ENCODE peak calls at places on chromosomes 13 and 19, in nine cellular contexts. J is testis; H is H1; A is CD8-positive, alpha-beta memory T cell; S is psoas muscle; Z is esophagus muscularis mucosa; G is pancreas; L is mesenchymal stem cell; Y is transverse colon. T is an unnamed sample.

GRCh38 chr19:8663920-8664670 is 33.7 kb downstream of the NFILZ start:
- DNase-seq in H (no peak), Z (no peak), J (no peak), L (no peak), Y (no peak), G (no peak), A (peak; percentile 18), S (no peak), T (no peak)

GRCh38 chr19:32599736-32600157 is 18.8 kb downstream of the PDCD5 start:
- DNase-seq in Z (no peak), H (no peak), L (peak; percentile 70), S (no peak), A (peak; percentile 50), J (peak; percentile 28), G (no peak), Y (peak; percentile 25), T (peak; percentile 44)

GRCh38 chr13:101941095-101941777 is 460.6 kb downstream of the FGF14 start:
- DNase-seq in H (no peak), L (peak; percentile 2), Z (no peak), G (no peak), Y (no peak), A (no peak), J (no peak), S (no peak), T (no peak)

GRCh38 chr19:48967346-48968178 is 2.5 kb downstream of the FTL start:
- DNase-seq in J (peak; percentile 59), G (no peak), Z (no peak), S (peak; percentile 44), L (peak; percentile 90), A (no peak), H (no peak), Y (peak; percentile 42), T (peak; percentile 42)

GRCh38 chr13:79992111-79992510 is 348.8 kb downstream of the SPRY2 start:
- DNase-seq in S (no peak), J (no peak), Y (no peak), H (no peak), L (no peak), A (no peak), Z (no peak), G (no peak), T (no peak)

GRCh38 chr19:6276447-6276846 is 3.3 kb downstream of the MLLT1 start:
- DNase-seq in L (peak; percentile 89), Y (peak; percentile 56), J (no peak), A (no peak), Z (peak; percentile 93), G (no peak), H (no peak), S (peak; percentile 75), T (peak; percentile 80)

GRCh38 chr13:83895994-83896580 is 13.8 kb upstream of the SLITRK1 start:
- DNase-seq in Z (no peak), S (no peak), L (peak; percentile 12), Y (no peak), H (no peak), A (no peak), J (no peak), G (no peak), T (peak; percentile 67)

GRCh38 chr19:18607222-18608101 is 863 bp upstream of the CRLF1 start:
- DNase-seq in H (peak; percentile 64), S (no peak), J (no peak), Y (no peak), Z (no peak), L (no peak), G (no peak), A (no peak), T (no peak)

GRCh38 chr19:48398329-48399235 is 5.1 kb downstream of the GRIN2D start:
- DNase-seq in H (peak; percentile 98), Z (no peak), L (peak; percentile 78), Y (peak; percentile 88), G (peak; percentile 86), J (peak; percentile 92), S (peak; percentile 83), A (peak; percentile 83), T (peak; percentile 64)

GRCh38 chr19:6216236-6216995 is 63.4 kb downstream of the MLLT1 start:
- DNase-seq in A (no peak), L (no peak), G (peak; percentile 44), S (no peak), J (no peak), Z (no peak), H (no peak), Y (no peak), T (no peak)

GRCh38 chr19:16920816-16921529 is 32.2 kb downstream of the F2RL3 start:
- DNase-seq in Y (no peak), S (peak; percentile 43), H (no peak), L (peak; percentile 68), A (no peak), Z (no peak), J (no peak), G (no peak), T (peak; percentile 81)

GRCh38 chr13:72255908-72256307 is 388.9 kb upstream of the DACH1 start:
- DNase-seq in A (no peak), H (peak; percentile 52), G (no peak), L (peak; percentile 58), J (peak; percentile 27), Z (no peak), S (no peak), Y (peak; percentile 42), T (peak; percentile 51)

GRCh38 chr19:16573925-16574324 is 1.7 kb upstream of the SLC35E1 start:
- DNase-seq in L (no peak), J (no peak), G (no peak), Z (no peak), S (no peak), H (no peak), A (no peak), Y (no peak), T (no peak)

GRCh38 chr19:35117017-35117570 is 1.5 kb downstream of the FXYD3 start:
- DNase-seq in L (no peak), Y (no peak), G (no peak), J (no peak), A (no peak), H (no peak), Z (no peak), S (no peak), T (no peak)

GRCh38 chr19:35114656-35115537 is 726 bp upstream of the FXYD3 start:
- DNase-seq in J (peak; percentile 86), S (peak; percentile 67), H (peak; percentile 99), A (peak; percentile 68), Z (no peak), L (peak; percentile 47), G (peak; percentile 89), Y (peak; percentile 86), T (no peak)

GRCh38 chr19:35116085-35116801 is 620 bp downstream of the FXYD3 start:
- DNase-seq in A (no peak), H (no peak), J (no peak), G (no peak), S (no peak), Z (no peak), Y (peak; percentile 83), L (no peak), T (no peak)

GRCh38 chr19:35117791-35118190 is 2.2 kb downstream of the FXYD3 start:
- DNase-seq in J (no peak), Z (no peak), H (no peak), L (no peak), A (no peak), S (no peak), Y (peak; percentile 61), G (no peak), T (no peak)

DNA sequence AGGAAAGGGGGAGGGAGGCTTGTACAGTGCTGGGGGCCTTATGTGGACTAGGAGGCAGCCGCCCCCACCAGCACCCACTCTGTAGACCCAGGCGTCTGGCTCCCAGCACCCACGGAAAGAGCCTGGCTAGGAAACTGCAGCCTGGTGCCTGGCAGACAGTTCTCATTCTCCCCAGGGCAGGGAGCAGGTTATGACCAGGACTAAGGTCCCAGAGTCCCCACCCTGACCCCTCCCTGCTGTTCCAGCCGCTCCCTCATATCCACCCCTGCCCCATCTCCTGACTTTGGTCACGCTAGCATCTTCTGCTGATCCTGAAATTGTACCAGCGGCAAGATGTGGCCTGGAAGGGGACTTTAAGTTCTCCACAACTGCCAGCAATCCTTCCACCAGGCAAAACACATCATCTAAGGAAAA is at the start of gene FXYD3:
- DNase-seq in L (no peak), J (no peak), Z (no peak), S (no peak), G (no peak), Y (peak; percentile 86), H (no peak), A (no peak), T (no peak)
- H3K4me1 ChIP-seq in L (no peaks in the 10 kb centered on the region), J (peaks cover 6% of the 10 kb centered on the region), Z (peaks cover 20% of the 10 kb centered on the region), S (no peaks in the 10 kb centered on the region), G (no peaks in the 10 kb centered on the region), Y (peaks cover 25% of the 10 kb centered on the region), H (peaks cover 20% of the 10 kb centered on the region), A (peaks cover 8% of the 10 kb centered on the region), T (peaks cover 1% of the 10 kb centered on the region)

DNA sequence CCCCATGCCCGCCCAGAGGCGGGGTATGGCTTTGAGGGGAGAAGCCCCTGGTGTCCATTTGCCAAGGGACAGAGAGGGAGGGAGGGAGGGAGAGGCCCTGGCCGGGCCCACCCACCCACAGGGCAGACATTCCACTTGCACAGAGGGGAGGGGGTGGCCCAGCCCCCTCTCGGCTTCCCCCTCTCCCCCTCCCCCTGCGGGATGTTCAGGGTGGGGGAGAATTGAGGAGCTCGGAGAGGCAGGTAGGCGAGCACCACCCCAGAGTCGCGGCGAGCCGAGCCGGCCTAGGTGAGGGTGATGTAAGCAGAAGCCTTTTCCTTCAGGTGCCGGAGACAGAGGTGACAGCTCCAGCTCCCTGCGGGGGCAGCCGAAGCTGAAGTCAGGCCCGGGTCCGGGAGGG is 12.2 kb downstream of the DPF1 start:
- DNase-seq in Y (no peak), H (peak; percentile 74), G (no peak), S (no peak), J (no peak), Z (no peak), A (no peak), L (no peak), T (no peak)
- H3K27me3 ChIP-seq in Y (peaks cover 62% of the 10 kb centered on the region), H (no peaks in the 10 kb centered on the region), G (no peaks in the 10 kb centered on the region), S (peaks cover 20% of the 10 kb centered on the region), J (no peaks in the 10 kb centered on the region), Z (no peaks in the 10 kb centered on the region), A (peaks cover 23% of the 10 kb centered on the region), L (peaks cover 7% of the 10 kb centered on the region), T (no peaks in the 10 kb centered on the region)

DNA sequence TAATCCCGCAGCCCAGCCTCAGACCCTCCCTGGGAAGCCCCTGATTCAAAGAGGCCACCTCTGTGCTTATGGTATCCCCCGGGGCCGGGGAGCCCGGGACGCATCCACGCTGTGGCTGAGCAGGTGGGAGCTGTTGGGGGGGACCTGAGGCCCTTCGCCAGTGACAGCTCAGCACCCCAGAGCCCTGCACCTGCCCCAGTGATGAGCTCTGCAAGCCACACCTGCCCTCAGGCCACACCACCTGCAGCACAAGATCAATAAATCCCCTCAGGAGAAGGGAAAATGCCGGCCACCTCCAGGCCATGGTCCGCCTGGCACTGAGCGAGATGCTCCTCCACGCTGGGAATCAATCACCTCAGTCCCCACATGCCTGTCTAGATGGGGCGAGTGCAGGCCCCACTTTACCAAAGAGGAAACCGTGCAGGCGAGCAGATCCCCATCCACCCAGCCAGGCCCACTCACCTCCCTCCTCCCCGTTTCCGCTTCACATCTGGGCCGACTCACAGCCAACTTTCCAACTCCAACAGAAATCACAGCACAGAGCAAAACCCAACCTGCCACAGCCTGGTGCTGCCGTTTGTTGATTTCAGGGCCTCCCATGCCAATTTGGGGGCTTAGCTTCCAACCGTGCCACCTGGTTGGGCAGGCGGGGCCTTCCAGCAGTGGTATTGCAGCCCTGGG is 12.8 kb downstream of the MOB3A start:
- DNase-seq in H (no peak), Z (no peak), Y (peak; percentile 64), S (no peak), G (no peak), A (peak; percentile 80), L (no peak), J (no peak), T (no peak)
- H3K4me1 ChIP-seq in H (no peaks in the 10 kb centered on the region), Z (peaks cover 68% of the 10 kb centered on the region), Y (peaks cover 54% of the 10 kb centered on the region), S (peaks cover 7% of the 10 kb centered on the region), G (no peaks in the 10 kb centered on the region), A (peaks cover 70% of the 10 kb centered on the region), L (peaks cover 32% of the 10 kb centered on the region), J (peaks cover 10% of the 10 kb centered on the region), T (no peaks in the 10 kb centered on the region)

GRCh38 chr13:26752671-26753070 is 7.9 kb downstream of the GPR12 start:
- DNase-seq in G (no peak), A (no peak), S (no peak), H (no peak), L (no peak), J (no peak), Z (no peak), Y (no peak), T (no peak)
- H3K27me3 ChIP-seq in G (no peaks in the 10 kb centered on the region), A (no peaks in the 10 kb centered on the region), S (no peaks in the 10 kb centered on the region), H (no peaks in the 10 kb centered on the region), L (peaks cover 9% of the 10 kb centered on the region), J (no peaks in the 10 kb centered on the region), Z (no peaks in the 10 kb centered on the region), Y (peaks cover 49% of the 10 kb centered on the region), T (peaks cover 5% of the 10 kb centered on the region)